ENCODE peak calls at places on chromosomes 2 and 18, in nine cellular contexts. P, L, K, S, W, N, V, Y and B are unnamed samples.

GRCh38 chr2:119826370-119826961 is 66.7 kb downstream of the PTPN4 start:
- DNase-seq in L (peak), V (peak), N (peak), P (no peak), S (no peak), W (peak), K (peak), Y (no peak), B (peak)

GRCh38 chr2:53913721-53914120 is 54.0 kb upstream of the GPR75 start:
- DNase-seq in S (no peak), Y (no peak), N (peak), L (peak), W (no peak), K (no peak), V (no peak), P (peak), B (peak)

GRCh38 chr18:25322806-25323205 is 29.2 kb downstream of the ZNF521 start:
- DNase-seq in L (no peak), V (no peak), K (no peak), P (no peak), W (no peak), N (no peak), Y (no peak), S (no peak), B (no peak)

GRCh38 chr18:55097406-55098170 is 138.3 kb upstream of the CCDC68 start:
- DNase-seq in N (no peak), S (no peak), P (no peak), Y (no peak), K (peak), L (peak), V (no peak), W (no peak), B (no peak)

GRCh38 chr2:226581004-226581403 is 218.6 kb downstream of the IRS1 start:
- DNase-seq in P (no peak), W (no peak), V (no peak), N (no peak), K (peak), Y (no peak), L (no peak), S (no peak), B (no peak)

GRCh38 chr2:172196768-172197322 is 94.1 kb upstream of the DLX2 start:
- DNase-seq in Y (no peak), L (peak), V (peak), W (no peak), N (no peak), K (no peak), S (no peak), P (no peak), B (peak)

GRCh38 chr2:16409849-16410248 is 255.8 kb downstream of the CYRIA start:
- DNase-seq in W (no peak), N (no peak), V (no peak), L (no peak), P (no peak), Y (no peak), S (no peak), K (no peak), B (no peak)

GRCh38 chr2:73528688-73529087 is 113.5 kb downstream of the NAT8 start:
- DNase-seq in K (no peak), P (no peak), N (no peak), L (no peak), V (no peak), Y (no peak), W (no peak), S (no peak), B (no peak)

GRCh38 chr18:41244751-41245150 is 710.3 kb upstream of the PIK3C3 start:
- DNase-seq in V (no peak), N (no peak), P (no peak), S (no peak), W (peak), Y (no peak), L (no peak), K (no peak), B (no peak)

GRCh38 chr18:7725897-7726296 is 158.8 kb downstream of the PTPRM start:
- DNase-seq in Y (no peak), W (no peak), P (no peak), L (no peak), N (no peak), K (no peak), V (no peak), S (no peak), B (no peak)